ENCODE peak calls at places on chromosome 3, in nine cellular contexts. J is NCI-H69; E is trophoblast cell; U is glutamatergic neuron; R is neuronal stem cell; N is activated CD4-positive, alpha-beta T cell treated with anti-CD3 and anti-CD28 coated beads, Interleukin-2, amount 10 ng/mL, durations not matched to agents 24 days and 14 days; S is T-helper 1 cell; Z is mesothelial cell of epicardium; X is M059J. P is an unnamed sample.

GRCh38 chr3:185760091-185760490 is 64.8 kb downstream of the IGF2BP2 start:
- DNase-seq in R (no peak), U (no peak), S (no peak), J (no peak), X (no peak), Z (no peak), E (peak), N (no peak), P (no peak)

GRCh38 chr3:63352008-63352279 is 73.8 kb downstream of the SYNPR start:
- DNase-seq in X (no peak), S (no peak), J (no peak), N (no peak), E (no peak), U (no peak), Z (no peak), R (no peak), P (no peak)

GRCh38 chr3:184678317-184679055 is 33.4 kb downstream of the MAGEF1 start:
- DNase-seq in J (no peak), R (no peak), N (no peak), Z (no peak), X (no peak), S (no peak), U (no peak), E (no peak), P (no peak)

GRCh38 chr3:4977001-4977888 is 2.0 kb upstream of the BHLHE40 start:
- DNase-seq in E (peak), N (peak), R (no peak), Z (no peak), S (peak), X (peak), U (no peak), J (peak), P (no peak)

GRCh38 chr3:177358085-177358967 is 161.0 kb upstream of the TBL1XR1 start:
- DNase-seq in R (no peak), U (peak), X (peak), J (peak), S (peak), N (peak), E (peak), Z (no peak), P (no peak)

GRCh38 chr3:148203263-148204010 is 494.3 kb upstream of the AGTR1 start:
- DNase-seq in Z (no peak), R (no peak), S (no peak), J (no peak), N (no peak), U (no peak), E (no peak), X (no peak), P (no peak)

GRCh38 chr3:173411288-173412064 is 13.9 kb downstream of the NLGN1 start:
- DNase-seq in X (peak), J (peak), E (peak), Z (no peak), N (no peak), R (no peak), U (no peak), S (no peak), P (no peak)

GRCh38 chr3:36362973-36363372 is 17.3 kb upstream of the STAC start:
- DNase-seq in R (no peak), Z (no peak), X (peak), S (no peak), J (no peak), N (no peak), E (peak), U (no peak), P (no peak)

GRCh38 chr3:12759097-12759679 is at the start of gene TMEM40:
- DNase-seq in U (no peak), R (no peak), S (no peak), J (no peak), E (peak), X (peak), Z (no peak), N (no peak), P (no peak)

GRCh38 chr3:182524711-182525401 is 268.4 kb upstream of the ATP11B start:
- DNase-seq in X (peak), N (no peak), J (no peak), S (no peak), Z (no peak), R (no peak), E (peak), U (no peak), P (no peak)

GRCh38 chr3:197750396-197750831 is 731 bp downstream of the FYTTD1 start:
- DNase-seq in X (peak), U (peak), N (peak), J (peak), S (peak), E (peak), Z (peak), R (peak), P (no peak)

GRCh38 chr3:129061888-129062834 is 1.6 kb downstream of the GP9 start:
- DNase-seq in E (no peak), J (no peak), S (no peak), X (no peak), N (no peak), R (no peak), U (no peak), Z (no peak), P (no peak)

GRCh38 chr3:56812749-56813655 is 11.3 kb upstream of the ARHGEF3 start:
- DNase-seq in S (no peak), E (no peak), X (peak), N (no peak), U (no peak), J (peak), Z (no peak), R (no peak), P (no peak)

GRCh38 chr3:194103475-194103874 is 32.5 kb upstream of the HES1 start:
- DNase-seq in N (peak), E (no peak), U (no peak), Z (no peak), S (peak), J (no peak), X (no peak), R (no peak), P (no peak)

GRCh38 chr3:100581650-100582049 is 27.8 kb upstream of the ADGRG7 start:
- DNase-seq in X (no peak), J (no peak), R (no peak), N (no peak), S (no peak), E (no peak), Z (no peak), U (no peak), P (no peak)

GRCh38 chr3:149004622-149005021 is 13.3 kb downstream of the GYG1 start:
- DNase-seq in X (peak), R (no peak), J (peak), S (no peak), E (peak), N (no peak), Z (no peak), U (no peak), P (no peak)

GRCh38 chr3:7978104-7978457 is 523.5 kb upstream of the LMCD1 start:
- DNase-seq in R (peak), E (no peak), U (no peak), N (no peak), S (no peak), Z (no peak), X (peak), J (peak), P (no peak)

GRCh38 chr3:88000853-88001252 is 58.0 kb downstream of the CGGBP1 start:
- DNase-seq in E (peak), X (peak), J (no peak), S (no peak), R (peak), N (peak), U (peak), Z (no peak), P (no peak)